ENCODE peak calls at places on chromosomes 3 and 15, in ten cellular contexts. One of them, this sample, is unnamed.

GRCh38 chr15:61155741-61156700 is 73.1 kb downstream of the RORA start:
- DNase-seq in BE2C: peak
- DNase-seq in colonic mucosa: no peak
- DNase-seq in breast epithelium: no peak
- DNase-seq in lung: no peak
- DNase-seq in upper lobe of left lung: no peak
- DNase-seq in astrocyte: peak
- DNase-seq in B cell: no peak
- DNase-seq in neural progenitor cell: no peak
- DNase-seq in HFFc6: no peak
- DNase-seq in this sample: peak

GRCh38 chr3:75224419-75224818 is 439.7 kb upstream of the FRG2C start:
- DNase-seq in upper lobe of left lung: no peak
- DNase-seq in breast epithelium: no peak
- DNase-seq in BE2C: no peak
- DNase-seq in astrocyte: peak
- DNase-seq in lung: no peak
- DNase-seq in neural progenitor cell: no peak
- DNase-seq in HFFc6: no peak
- DNase-seq in colonic mucosa: no peak
- DNase-seq in B cell: no peak
- DNase-seq in this sample: no peak

GRCh38 chr15:53564647-53565046 is 194.8 kb downstream of the WDR72 start:
- DNase-seq in colonic mucosa: no peak
- DNase-seq in B cell: no peak
- DNase-seq in astrocyte: no peak
- DNase-seq in lung: no peak
- DNase-seq in neural progenitor cell: no peak
- DNase-seq in HFFc6: no peak
- DNase-seq in BE2C: no peak
- DNase-seq in breast epithelium: no peak
- DNase-seq in upper lobe of left lung: no peak
- DNase-seq in this sample: no peak

GRCh38 chr3:156818890-156819289 is 7.3 kb upstream of the LEKR1 start:
- DNase-seq in astrocyte: peak
- DNase-seq in neural progenitor cell: no peak
- DNase-seq in BE2C: no peak
- DNase-seq in breast epithelium: no peak
- DNase-seq in HFFc6: peak
- DNase-seq in upper lobe of left lung: no peak
- DNase-seq in lung: no peak
- DNase-seq in B cell: no peak
- DNase-seq in colonic mucosa: no peak
- DNase-seq in this sample: peak

GRCh38 chr3:189567322-189567721 is 63.9 kb upstream of the TP63 start:
- DNase-seq in upper lobe of left lung: no peak
- DNase-seq in astrocyte: no peak
- DNase-seq in lung: no peak
- DNase-seq in HFFc6: no peak
- DNase-seq in breast epithelium: no peak
- DNase-seq in BE2C: no peak
- DNase-seq in neural progenitor cell: no peak
- DNase-seq in colonic mucosa: no peak
- DNase-seq in B cell: no peak
- DNase-seq in this sample: no peak

GRCh38 chr15:99114511-99115299 is 9.8 kb downstream of the SYNM start:
- DNase-seq in colonic mucosa: no peak
- DNase-seq in astrocyte: no peak
- DNase-seq in upper lobe of left lung: no peak
- DNase-seq in HFFc6: no peak
- DNase-seq in neural progenitor cell: no peak
- DNase-seq in lung: no peak
- DNase-seq in B cell: no peak
- DNase-seq in BE2C: no peak
- DNase-seq in breast epithelium: no peak
- DNase-seq in this sample: no peak

GRCh38 chr3:107404727-107405519 is 27.7 kb downstream of the CCDC54 start:
- DNase-seq in B cell: no peak
- DNase-seq in astrocyte: peak
- DNase-seq in colonic mucosa: no peak
- DNase-seq in upper lobe of left lung: no peak
- DNase-seq in neural progenitor cell: no peak
- DNase-seq in BE2C: no peak
- DNase-seq in breast epithelium: no peak
- DNase-seq in HFFc6: peak
- DNase-seq in lung: no peak
- DNase-seq in this sample: peak

GRCh38 chr3:11479230-11479620 is 164.5 kb downstream of the VGLL4 start:
- DNase-seq in colonic mucosa: no peak
- DNase-seq in BE2C: no peak
- DNase-seq in astrocyte: no peak
- DNase-seq in neural progenitor cell: no peak
- DNase-seq in breast epithelium: no peak
- DNase-seq in upper lobe of left lung: no peak
- DNase-seq in lung: no peak
- DNase-seq in B cell: no peak
- DNase-seq in HFFc6: no peak
- DNase-seq in this sample: no peak

GRCh38 chr15:100007609-100008008 is 274.4 kb upstream of the LYSMD4 start:
- DNase-seq in neural progenitor cell: no peak
- DNase-seq in breast epithelium: no peak
- DNase-seq in BE2C: no peak
- DNase-seq in colonic mucosa: no peak
- DNase-seq in B cell: no peak
- DNase-seq in upper lobe of left lung: no peak
- DNase-seq in lung: no peak
- DNase-seq in HFFc6: no peak
- DNase-seq in astrocyte: no peak
- DNase-seq in this sample: no peak

GRCh38 chr3:17137321-17137826 is 252.6 kb downstream of the PLCL2 start:
- DNase-seq in lung: no peak
- DNase-seq in astrocyte: no peak
- DNase-seq in BE2C: no peak
- DNase-seq in B cell: no peak
- DNase-seq in upper lobe of left lung: no peak
- DNase-seq in breast epithelium: no peak
- DNase-seq in HFFc6: no peak
- DNase-seq in neural progenitor cell: no peak
- DNase-seq in colonic mucosa: no peak
- DNase-seq in this sample: no peak

GRCh38 chr15:91488452-91488851 is 365.1 kb upstream of the SLCO3A1 start:
- DNase-seq in upper lobe of left lung: no peak
- DNase-seq in HFFc6: no peak
- DNase-seq in colonic mucosa: no peak
- DNase-seq in neural progenitor cell: no peak
- DNase-seq in astrocyte: peak
- DNase-seq in B cell: no peak
- DNase-seq in breast epithelium: no peak
- DNase-seq in BE2C: no peak
- DNase-seq in lung: no peak
- DNase-seq in this sample: no peak

GRCh38 chr3:149555941-149556340 is 81.4 kb downstream of the TM4SF4 start:
- DNase-seq in BE2C: peak
- DNase-seq in lung: no peak
- DNase-seq in HFFc6: peak
- DNase-seq in neural progenitor cell: no peak
- DNase-seq in astrocyte: peak
- DNase-seq in colonic mucosa: no peak
- DNase-seq in breast epithelium: no peak
- DNase-seq in upper lobe of left lung: no peak
- DNase-seq in B cell: no peak
- DNase-seq in this sample: peak

GRCh38 chr3:63918321-63918720 is 6.1 kb upstream of the SCAANT1 start:
- DNase-seq in upper lobe of left lung: no peak
- DNase-seq in lung: no peak
- DNase-seq in neural progenitor cell: no peak
- DNase-seq in B cell: no peak
- DNase-seq in BE2C: no peak
- DNase-seq in colonic mucosa: no peak
- DNase-seq in astrocyte: no peak
- DNase-seq in breast epithelium: no peak
- DNase-seq in HFFc6: peak
- DNase-seq in this sample: peak

GRCh38 chr3:33699275-33699674 is 18.8 kb downstream of the CLASP2 start:
- DNase-seq in lung: no peak
- DNase-seq in neural progenitor cell: no peak
- DNase-seq in B cell: no peak
- DNase-seq in HFFc6: no peak
- DNase-seq in astrocyte: no peak
- DNase-seq in upper lobe of left lung: no peak
- DNase-seq in BE2C: no peak
- DNase-seq in colonic mucosa: no peak
- DNase-seq in breast epithelium: no peak
- DNase-seq in this sample: no peak

DNA sequence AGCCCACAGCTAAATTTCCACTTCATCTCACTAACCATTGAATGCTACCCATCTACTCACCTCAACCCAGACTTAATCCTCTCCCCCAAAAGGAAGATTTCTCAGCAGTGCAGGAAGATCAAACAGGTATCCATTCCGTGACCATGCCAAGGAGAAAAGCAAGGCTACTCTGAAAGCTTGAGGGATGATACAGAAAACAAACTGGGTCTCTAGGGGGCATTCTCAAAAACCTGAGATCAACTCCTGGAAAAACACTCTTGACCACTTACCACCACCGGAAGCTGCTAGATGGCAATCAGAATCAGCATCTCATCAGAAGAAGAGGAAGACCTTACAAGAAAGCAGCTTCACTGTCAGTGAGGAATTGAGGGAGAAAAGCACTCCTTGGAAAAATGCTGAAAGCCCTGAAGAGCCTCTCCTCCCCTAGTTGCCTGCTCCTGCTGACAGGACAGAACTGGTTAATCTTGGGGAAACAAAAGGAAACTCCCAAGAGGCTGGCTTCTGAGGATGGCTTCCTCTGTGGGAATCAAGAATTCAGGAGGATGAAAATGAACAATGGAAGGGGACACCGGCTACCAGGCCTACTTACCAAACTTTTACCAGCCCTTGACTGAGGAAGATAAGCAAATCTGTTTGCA is at the start of gene ATP8B4:
- DNase-seq in neural progenitor cell: peak
- DNase-seq in upper lobe of left lung: no peak
- DNase-seq in colonic mucosa: no peak
- DNase-seq in breast epithelium: no peak
- DNase-seq in BE2C: no peak
- DNase-seq in B cell: no peak
- DNase-seq in astrocyte: no peak
- DNase-seq in lung: no peak
- DNase-seq in HFFc6: no peak
- DNase-seq in this sample: no peak
- TF ChIP-seq CTCF in neural progenitor cell: no peak
- TF ChIP-seq CTCF in upper lobe of left lung: no peak
- TF ChIP-seq CTCF in colonic mucosa: no peak
- TF ChIP-seq CTCF in breast epithelium: no peak
- TF ChIP-seq CTCF in BE2C: no peak
- TF ChIP-seq CTCF in B cell: no peak
- TF ChIP-seq CTCF in astrocyte: no peak
- TF ChIP-seq CTCF in lung: no peak
- TF ChIP-seq CTCF in HFFc6: no peak
- TF ChIP-seq CTCF in this sample: no peak

GRCh38 chr3:49689046-49689886 is at the start of the genes MST1 and RNF123:
- DNase-seq in colonic mucosa: peak
- DNase-seq in upper lobe of left lung: peak
- DNase-seq in BE2C: peak
- DNase-seq in breast epithelium: peak
- DNase-seq in neural progenitor cell: peak
- DNase-seq in lung: peak
- DNase-seq in astrocyte: peak
- DNase-seq in B cell: peak
- DNase-seq in HFFc6: peak
- DNase-seq in this sample: peak
- TF ChIP-seq CTCF in colonic mucosa: peak
- TF ChIP-seq CTCF in upper lobe of left lung: peak
- TF ChIP-seq CTCF in BE2C: peak
- TF ChIP-seq CTCF in breast epithelium: no peak
- TF ChIP-seq CTCF in neural progenitor cell: peak
- TF ChIP-seq CTCF in lung: peak
- TF ChIP-seq CTCF in astrocyte: no peak
- TF ChIP-seq CTCF in B cell: peak
- TF ChIP-seq CTCF in HFFc6: peak
- TF ChIP-seq CTCF in this sample: peak

DNA sequence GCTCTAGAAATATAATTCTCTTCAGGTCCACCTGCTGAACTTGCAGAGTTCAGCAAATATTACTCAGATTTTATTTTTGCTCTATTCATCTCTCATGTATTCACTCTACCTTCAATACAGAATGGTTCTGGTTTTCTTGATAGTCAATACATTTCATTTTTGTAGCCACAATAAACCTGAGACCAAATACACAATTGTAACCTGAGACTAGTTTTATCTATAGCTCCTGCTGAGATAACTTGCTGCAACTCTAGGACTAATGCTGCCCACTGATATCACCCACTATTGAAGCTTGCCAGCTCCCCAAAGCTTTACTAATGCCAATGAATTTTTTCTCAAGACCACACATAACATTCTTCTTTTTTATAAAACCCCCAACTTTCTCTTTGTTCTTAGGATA is 229.3 kb downstream of the NSUN3 start:
- DNase-seq in breast epithelium: no peak
- DNase-seq in upper lobe of left lung: no peak
- DNase-seq in neural progenitor cell: no peak
- DNase-seq in BE2C: no peak
- DNase-seq in HFFc6: no peak
- DNase-seq in colonic mucosa: no peak
- DNase-seq in B cell: no peak
- DNase-seq in astrocyte: no peak
- DNase-seq in lung: no peak
- DNase-seq in this sample: no peak
- TF ChIP-seq CTCF in breast epithelium: no peak
- TF ChIP-seq CTCF in upper lobe of left lung: no peak
- TF ChIP-seq CTCF in neural progenitor cell: no peak
- TF ChIP-seq CTCF in BE2C: no peak
- TF ChIP-seq CTCF in HFFc6: no peak
- TF ChIP-seq CTCF in colonic mucosa: no peak
- TF ChIP-seq CTCF in B cell: no peak
- TF ChIP-seq CTCF in astrocyte: no peak
- TF ChIP-seq CTCF in lung: no peak
- TF ChIP-seq CTCF in this sample: no peak

GRCh38 chr3:8239718-8240698 is 261.6 kb upstream of the LMCD1 start:
- DNase-seq in BE2C: peak
- DNase-seq in neural progenitor cell: peak
- DNase-seq in astrocyte: peak
- DNase-seq in breast epithelium: no peak
- DNase-seq in B cell: peak
- DNase-seq in colonic mucosa: peak
- DNase-seq in lung: no peak
- DNase-seq in upper lobe of left lung: no peak
- DNase-seq in HFFc6: peak
- DNase-seq in this sample: peak
- TF ChIP-seq CTCF in BE2C: peak
- TF ChIP-seq CTCF in neural progenitor cell: peak
- TF ChIP-seq CTCF in astrocyte: peak
- TF ChIP-seq CTCF in breast epithelium: peak
- TF ChIP-seq CTCF in B cell: peak
- TF ChIP-seq CTCF in colonic mucosa: peak
- TF ChIP-seq CTCF in lung: peak
- TF ChIP-seq CTCF in upper lobe of left lung: peak
- TF ChIP-seq CTCF in HFFc6: peak
- TF ChIP-seq CTCF in this sample: peak

This sample was measured in AG10803.